ENCODE peak calls at places on chromosome 16, in ten cellular contexts. M is prostate gland, F is heart left ventricle, D is pancreas, E is retinal pigment epithelial cell, A is SK-N-SH, L is dorsolateral prefrontal cortex, B is tibial nerve, J is AG09309, U is choroid plexus epithelial cell. G is an unnamed sample.

GRCh38 chr16:57192146-57192545 is 6.0 kb downstream of the RSPRY1 start:
- DNase-seq in M (no peak), F (no peak), L (no peak), A (no peak), D (no peak), U (peak), J (no peak), B (no peak), E (no peak), G (no peak)

GRCh38 chr16:3787924-3788661 is 70.8 kb upstream of the TRAP1 start:
- DNase-seq in D (no peak), U (no peak), E (no peak), M (no peak), L (no peak), J (no peak), B (no peak), A (no peak), F (no peak), G (no peak)

GRCh38 chr16:3112881-3113574 is 642 bp downstream of the ZNF205 start:
- DNase-seq in J (no peak), A (peak), D (no peak), B (no peak), L (no peak), E (no peak), M (no peak), F (peak), U (peak), G (no peak)

GRCh38 chr16:69105501-69106361 is at the start of gene HAS3:
- DNase-seq in U (peak), D (peak), A (peak), F (peak), M (peak), B (no peak), J (peak), L (no peak), E (peak), G (no peak)

GRCh38 chr16:79874391-79874790 is 273.9 kb upstream of the MAF start:
- DNase-seq in F (no peak), J (no peak), E (no peak), U (no peak), M (no peak), B (no peak), A (no peak), D (no peak), L (no peak), G (no peak)

GRCh38 chr16:860891-861290 is 60.4 kb upstream of the GNG13 start:
- DNase-seq in U (no peak), F (no peak), L (no peak), D (no peak), E (no peak), B (no peak), J (no peak), A (no peak), M (no peak), G (no peak)

GRCh38 chr16:52191533-52192134 is 355.3 kb downstream of the TOX3 start:
- DNase-seq in B (peak), D (peak), L (peak), J (peak), A (peak), E (no peak), U (peak), M (peak), F (peak), G (peak)

GRCh38 chr16:66486773-66487579 is 59.9 kb downstream of the BEAN1 start:
- DNase-seq in F (no peak), M (no peak), E (no peak), D (no peak), U (peak), B (no peak), L (no peak), J (no peak), A (peak), G (no peak)

GRCh38 chr16:66493490-66494401 is 56.2 kb downstream of the TK2 start:
- DNase-seq in F (no peak), J (no peak), L (no peak), D (no peak), A (no peak), U (no peak), M (no peak), B (no peak), E (no peak), G (no peak)

GRCh38 chr16:57555831-57556230 is 13.4 kb downstream of the ADGRG5 start:
- DNase-seq in A (no peak), D (no peak), E (no peak), F (no peak), M (no peak), B (no peak), U (no peak), L (no peak), J (no peak), G (no peak)

GRCh38 chr16:23362460-23363317 is 60.6 kb downstream of the SCNN1B start:
- DNase-seq in A (no peak), F (peak), B (peak), J (no peak), M (peak), E (no peak), U (no peak), L (no peak), D (peak), G (no peak)

GRCh38 chr16:56247808-56248207 is 56.5 kb downstream of the GNAO1 start:
- DNase-seq in E (no peak), B (no peak), F (no peak), J (no peak), L (no peak), A (no peak), U (no peak), M (no peak), D (no peak), G (no peak)

GRCh38 chr16:50025544-50025931 is 513 bp downstream of the CNEP1R1 start:
- DNase-seq in B (no peak), U (peak), D (no peak), M (no peak), J (no peak), E (no peak), F (no peak), L (no peak), A (no peak), G (no peak)

GRCh38 chr16:57799619-57800212 is 2.6 kb downstream of the KIFC3 start:
- DNase-seq in A (peak), E (no peak), F (no peak), L (no peak), U (no peak), B (no peak), J (no peak), D (no peak), M (no peak), G (no peak)

GRCh38 chr16:85431431-85432124 is 181.5 kb upstream of the GSE1 start:
- DNase-seq in M (no peak), L (peak), D (peak), E (no peak), F (no peak), B (no peak), A (peak), J (no peak), U (no peak), G (no peak)
- H3K4me3 ChIP-seq in M (no peak), L (no peak), D (no peak), E (no peak), F (no peak), B (no peak), A (no peak), J (no peak), U (no peak), G (no peak)

GRCh38 chr16:8489580-8489979 is 100.7 kb downstream of the TMEM114 start:
- DNase-seq in M (no peak), A (no peak), B (no peak), L (no peak), U (no peak), D (no peak), F (no peak), J (no peak), E (no peak), G (no peak)

GRCh38 chr16:8492690-8493089 is 97.6 kb downstream of the TMEM114 start:
- DNase-seq in B (no peak), D (no peak), L (no peak), M (no peak), J (no peak), E (no peak), F (no peak), A (no peak), U (no peak), G (no peak)

GRCh38 chr16:8496364-8496763 is 93.9 kb downstream of the TMEM114 start:
- DNase-seq in U (no peak), M (no peak), A (no peak), F (no peak), D (no peak), J (no peak), B (no peak), L (no peak), E (no peak), G (no peak)

DNA sequence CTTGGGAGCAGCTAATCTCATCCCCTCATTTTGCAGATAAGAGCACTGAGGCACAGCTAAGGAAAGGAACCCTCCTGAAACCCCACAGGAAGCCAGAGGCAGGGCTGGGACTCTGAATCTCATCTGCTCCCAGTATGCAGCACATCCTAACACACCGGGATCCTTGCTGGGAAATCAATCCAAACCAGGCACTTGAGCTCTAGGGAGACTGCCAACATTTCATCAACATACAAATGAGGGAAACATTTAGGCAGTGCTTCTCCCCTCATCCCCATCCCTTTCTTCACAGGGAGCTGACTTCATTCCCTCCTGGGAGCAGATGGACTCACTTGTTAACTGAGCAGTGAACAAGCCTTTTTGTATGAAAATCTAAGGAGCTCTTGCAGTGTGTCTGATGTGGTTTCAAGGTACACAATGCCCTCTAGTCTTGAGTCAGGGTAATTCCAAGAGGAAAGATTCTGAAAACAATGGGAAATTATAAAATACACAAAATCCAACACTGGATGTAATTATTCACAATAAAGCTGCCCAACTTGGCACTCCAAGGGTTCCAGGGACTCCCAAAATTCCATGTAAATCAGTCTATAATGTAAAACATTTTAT is 96.3 kb downstream of the TMEM114 start:
- DNase-seq in D (no peak), B (no peak), L (no peak), A (peak), F (no peak), J (no peak), M (no peak), U (no peak), E (no peak), G (no peak)
- TF ChIP-seq CTCF in D (no peak), B (no peak), L (peak), A (no peak), F (no peak), J (no peak), M (no peak), U (no peak), E (no peak), G (no peak)

GRCh38 chr16:78607465-78607864 is 508.0 kb downstream of the WWOX start:
- DNase-seq in D (no peak), J (no peak), A (no peak), U (peak), E (no peak), M (no peak), B (no peak), L (no peak), F (no peak), G (no peak)

GRCh38 chr16:78609542-78610253 is 510.2 kb downstream of the WWOX start:
- DNase-seq in D (no peak), M (no peak), F (no peak), J (no peak), L (no peak), E (no peak), A (peak), B (no peak), U (no peak), G (no peak)

GRCh38 chr16:78606572-78606971 is 507.1 kb downstream of the WWOX start:
- DNase-seq in D (no peak), M (no peak), E (no peak), A (no peak), L (no peak), J (no peak), F (no peak), B (no peak), U (no peak), G (no peak)

GRCh38 chr16:78607022-78607421 is 507.6 kb downstream of the WWOX start:
- DNase-seq in F (no peak), B (no peak), U (no peak), J (no peak), D (no peak), M (no peak), L (no peak), A (no peak), E (no peak), G (no peak)

GRCh38 chr16:78608305-78608776 is 508.9 kb downstream of the WWOX start:
- DNase-seq in D (no peak), E (no peak), L (no peak), F (peak), J (no peak), M (no peak), A (no peak), B (no peak), U (no peak), G (no peak)
- H3K4me3 ChIP-seq in D (no peak), E (no peak), L (no peak), F (peak), J (no peak), M (no peak), A (no peak), B (no peak), U (no peak), G (no peak)

GRCh38 chr16:27355610-27356009 is 41.8 kb downstream of the IL4R start:
- DNase-seq in E (no peak), U (peak), J (no peak), D (no peak), A (no peak), F (peak), M (no peak), B (peak), L (no peak), G (no peak)
- TF ChIP-seq CTCF in E (peak), U (peak), J (peak), D (no peak), A (peak), F (peak), M (peak), B (no peak), L (no peak), G (peak)

GRCh38 chr16:89710709-89711564 is 9.4 kb upstream of the SPATA2L start:
- DNase-seq in E (no peak), M (no peak), U (no peak), B (no peak), D (no peak), F (no peak), A (no peak), L (no peak), J (no peak), G (no peak)

GRCh38 chr16:89709166-89709565 is 7.7 kb upstream of the SPATA2L start:
- DNase-seq in J (no peak), E (no peak), A (no peak), U (no peak), D (no peak), B (no peak), M (no peak), F (no peak), L (no peak), G (no peak)

GRCh38 chr16:89709716-89710480 is 8.4 kb upstream of the SPATA2L start:
- DNase-seq in D (no peak), E (no peak), L (no peak), A (no peak), M (no peak), B (no peak), J (no peak), F (no peak), U (no peak), G (no peak)

GRCh38 chr16:89711601-89712475 is 8.9 kb downstream of the VPS9D1 start:
- DNase-seq in D (no peak), B (no peak), A (peak), J (no peak), E (no peak), U (peak), L (no peak), M (peak), F (no peak), G (no peak)

DNA sequence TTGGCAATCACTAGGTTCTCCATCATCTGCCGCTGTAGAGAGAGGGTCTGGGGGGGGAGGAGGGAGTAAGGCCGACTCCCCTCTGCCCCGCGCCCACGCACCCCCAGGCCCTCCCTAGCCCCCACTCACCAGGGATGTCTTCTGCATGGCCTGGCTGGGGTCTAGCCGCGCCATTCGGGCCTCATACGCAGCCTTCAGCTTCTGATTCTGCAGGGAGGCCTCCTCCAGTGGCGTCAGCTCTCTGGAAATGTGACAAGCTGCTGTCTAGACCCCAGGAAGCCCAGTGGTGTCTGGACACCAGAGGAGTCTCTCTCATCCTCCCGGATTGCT is 8.3 kb downstream of the VPS9D1 start:
- DNase-seq in L (no peak), J (no peak), B (no peak), M (no peak), A (peak), U (peak), D (no peak), F (no peak), E (no peak), G (no peak)
- H3K4me3 ChIP-seq in L (no peak), J (no peak), B (no peak), M (peak), A (peak), U (peak), D (peak), F (no peak), E (peak), G (peak)

DNA sequence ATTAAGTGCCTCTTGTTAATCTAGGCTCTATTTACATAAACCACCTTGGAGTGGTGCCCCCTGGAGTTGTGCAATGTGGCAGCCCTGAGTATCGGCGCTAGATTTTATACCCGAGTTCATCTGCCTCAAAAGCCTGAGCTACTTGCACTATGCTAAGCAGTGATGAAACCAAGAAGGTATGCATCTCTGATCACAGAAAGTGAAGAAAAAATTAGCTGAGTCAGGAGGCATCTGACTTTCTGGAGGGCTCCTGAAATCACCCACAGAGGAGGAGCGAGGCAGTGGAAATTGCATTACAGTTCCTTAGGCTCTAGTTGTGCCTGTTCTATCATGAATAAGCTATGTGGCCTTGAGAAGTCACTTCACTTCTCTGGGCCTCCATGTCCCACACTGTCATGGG is 80.3 kb upstream of the PSMD7 start:
- DNase-seq in B (no peak), L (no peak), E (no peak), M (no peak), F (no peak), U (peak), D (no peak), J (no peak), A (no peak), G (no peak)
- TF ChIP-seq CTCF in B (no peak), L (no peak), E (no peak), M (no peak), F (no peak), U (no peak), D (no peak), J (no peak), A (no peak), G (no peak)

GRCh38 chr16:13264749-13265552 is 363.6 kb downstream of the SHISA9 start:
- DNase-seq in D (no peak), M (no peak), J (no peak), L (no peak), A (no peak), U (no peak), E (no peak), F (no peak), B (no peak), G (no peak)

GRCh38 chr16:13262270-13263090 is 361.1 kb downstream of the SHISA9 start:
- DNase-seq in D (no peak), L (no peak), A (no peak), F (no peak), B (no peak), E (no peak), M (no peak), U (no peak), J (no peak), G (no peak)
- H3K4me3 ChIP-seq in D (no peak), L (no peak), A (no peak), F (no peak), B (no peak), E (no peak), M (no peak), U (no peak), J (no peak), G (no peak)